ENCODE peak calls at places on chromosomes 4 and X, in seven cellular contexts. K is HepG2, I is Panc1, A is A549, G is GM23338, V is HL-60, L is HCT116. O is an unnamed sample.

GRCh38 chr4:1035510-1035909 is 24.1 kb downstream of the FGFRL1 start:
- DNase-seq in K (peak), L (no peak), I (no peak), G (no peak), A (no peak), V (no peak), O (no peak)

GRCh38 chrX:148813422-148813821 is 313.0 kb downstream of the AFF2 start:
- DNase-seq in A (no peak), I (no peak), G (no peak), L (no peak), V (no peak), K (no peak), O (no peak)

GRCh38 chrX:10158279-10158939 is 1.6 kb downstream of the CLCN4 start:
- DNase-seq in A (peak), I (no peak), G (peak), K (no peak), V (no peak), L (no peak), O (peak)

GRCh38 chrX:55142206-55142918 is 53.5 kb downstream of the PAGE2 start:
- DNase-seq in G (no peak), A (no peak), I (no peak), V (no peak), L (no peak), K (peak), O (no peak)

GRCh38 chrX:70034646-70035045 is 15.1 kb downstream of the AWAT2 start:
- DNase-seq in K (no peak), I (no peak), V (no peak), A (no peak), G (no peak), L (no peak), O (no peak)

GRCh38 chrX:13093489-13094140 is 49.2 kb upstream of the FAM9C start:
- DNase-seq in K (no peak), V (no peak), G (no peak), L (no peak), I (no peak), A (no peak), O (no peak)

GRCh38 chrX:69298466-69299140 is 133.3 kb upstream of the PJA1 start:
- DNase-seq in I (no peak), K (no peak), V (no peak), G (no peak), L (no peak), A (no peak), O (no peak)

GRCh38 chrX:31889028-31889427 is 817.2 kb upstream of the FTHL17 start:
- DNase-seq in V (no peak), L (no peak), I (no peak), K (no peak), G (no peak), A (no peak), O (no peak)

GRCh38 chr4:75490155-75490554 is 24.0 kb downstream of the RCHY1 start:
- DNase-seq in L (no peak), A (no peak), G (peak), V (no peak), K (no peak), I (no peak), O (no peak)

GRCh38 chr4:131470360-131470759 is 1678.7 kb upstream of the PCDH10 start:
- DNase-seq in K (no peak), L (no peak), A (no peak), G (no peak), V (no peak), I (no peak), O (no peak)

GRCh38 chr4:1910643-1911042 is 39.5 kb downstream of the NSD2 start:
- DNase-seq in V (peak), I (no peak), K (peak), G (peak), A (peak), L (no peak), O (peak)

GRCh38 chrX:37746268-37746931 is 33.5 kb upstream of the CYBB start:
- DNase-seq in K (no peak), I (no peak), A (no peak), G (no peak), L (no peak), V (peak), O (no peak)

GRCh38 chrX:10769696-10770619 is 149.6 kb upstream of the MID1 start:
- DNase-seq in A (no peak), L (no peak), I (no peak), V (no peak), K (no peak), G (peak), O (no peak)

GRCh38 chrX:43581167-43581566 is 74.9 kb upstream of the MAOA start:
- DNase-seq in K (no peak), I (no peak), A (no peak), L (no peak), V (no peak), G (no peak), O (no peak)

GRCh38 chrX:154458116-154458953 is at the start of gene PLXNA3:
- DNase-seq in I (no peak), V (no peak), G (peak), L (no peak), K (no peak), A (no peak), O (peak)

GRCh38 chr4:67927251-67927650 is 36.0 kb downstream of the TMPRSS11A start:
- DNase-seq in I (no peak), L (no peak), G (no peak), V (no peak), A (no peak), K (no peak), O (no peak)

GRCh38 chr4:25223770-25224375 is 10.0 kb upstream of the PI4K2B start:
- DNase-seq in G (peak), V (peak), A (no peak), I (no peak), L (peak), K (no peak), O (no peak)

GRCh38 chr4:17544831-17545234 is 29.9 kb downstream of the CLRN2 start:
- DNase-seq in L (no peak), I (no peak), K (peak), A (no peak), V (no peak), G (no peak), O (peak)

GRCh38 chr4:154858166-154858565 is 77.1 kb downstream of the RBM46 start:
- DNase-seq in I (no peak), V (no peak), A (no peak), G (no peak), K (no peak), L (no peak), O (no peak)

GRCh38 chr4:2257361-2258001 is 4.4 kb downstream of the MXD4 start:
- DNase-seq in A (no peak), K (no peak), V (no peak), L (no peak), G (no peak), I (no peak), O (peak)

GRCh38 chrX:30190426-30190825 is 24.9 kb upstream of the MAGEB2 start:
- DNase-seq in G (no peak), V (no peak), I (no peak), A (no peak), L (no peak), K (no peak), O (no peak)

GRCh38 chrX:10482262-10482661 is 138.1 kb downstream of the MID1 start:
- DNase-seq in A (no peak), V (no peak), K (no peak), G (no peak), I (no peak), L (no peak), O (no peak)

GRCh38 chr4:145546556-145546955 is 64.9 kb downstream of the SMAD1 start:
- DNase-seq in V (no peak), L (no peak), K (no peak), G (no peak), I (no peak), A (no peak), O (no peak)

GRCh38 chr4:140612356-140612755 is 43.6 kb upstream of the UCP1 start:
- DNase-seq in K (no peak), V (no peak), I (no peak), A (no peak), G (no peak), L (no peak), O (no peak)

GRCh38 chr4:162681212-162681611 is 485.5 kb downstream of the NAF1 start:
- DNase-seq in K (no peak), L (no peak), G (no peak), I (no peak), A (no peak), V (no peak), O (no peak)

GRCh38 chr4:125316781-125317525 is 2.2 kb downstream of the FAT4 start:
- DNase-seq in G (peak), L (no peak), V (no peak), I (no peak), A (peak), K (no peak), O (peak)

GRCh38 chrX:11881485-11882170 is 123.6 kb downstream of the MSL3 start:
- DNase-seq in L (no peak), I (no peak), A (no peak), V (no peak), G (no peak), K (no peak), O (no peak)

GRCh38 chrX:17597836-17598434 is 139.4 kb upstream of the SCML1 start:
- DNase-seq in G (no peak), K (no peak), L (no peak), I (no peak), A (no peak), V (no peak), O (peak)

GRCh38 chrX:150767045-150767395 is 73.8 kb downstream of the MTMR1 start:
- DNase-seq in L (no peak), G (no peak), V (peak), A (no peak), K (no peak), I (no peak), O (no peak)

GRCh38 chrX:150767475-150768131 is 74.4 kb downstream of the MTMR1 start:
- DNase-seq in V (peak), A (no peak), K (no peak), G (no peak), L (no peak), I (no peak), O (no peak)

GRCh38 chrX:150765782-150766350 is 72.7 kb downstream of the MTMR1 start:
- DNase-seq in K (no peak), L (no peak), I (no peak), A (no peak), G (peak), V (no peak), O (no peak)

GRCh38 chrX:150765237-150765636 is 72.0 kb downstream of the MTMR1 start:
- DNase-seq in I (no peak), A (no peak), V (no peak), K (no peak), L (no peak), G (no peak), O (no peak)

GRCh38 chrX:150766351-150767044 is 73.3 kb downstream of the MTMR1 start:
- DNase-seq in L (no peak), G (peak), V (peak), K (no peak), A (no peak), I (no peak), O (no peak)
- TF ChIP-seq REST in L (no peak), G (no peak), V (no peak), K (no peak), A (no peak), I (no peak), O (no peak)

GRCh38 chr4:128571747-128572146 is 237.8 kb upstream of the JADE1 start:
- DNase-seq in K (no peak), A (peak), L (peak), G (no peak), V (no peak), I (no peak), O (no peak)

GRCh38 chr4:128573781-128574508 is 235.6 kb upstream of the JADE1 start:
- DNase-seq in K (peak), L (no peak), A (peak), V (no peak), G (peak), I (no peak), O (no peak)

GRCh38 chr4:128570380-128570779 is 239.1 kb upstream of the JADE1 start:
- DNase-seq in V (peak), L (no peak), I (no peak), A (no peak), K (no peak), G (no peak), O (no peak)

GRCh38 chr4:128574706-128575105 is 234.8 kb upstream of the JADE1 start:
- DNase-seq in V (peak), I (no peak), A (peak), K (peak), G (peak), L (peak), O (peak)

DNA sequence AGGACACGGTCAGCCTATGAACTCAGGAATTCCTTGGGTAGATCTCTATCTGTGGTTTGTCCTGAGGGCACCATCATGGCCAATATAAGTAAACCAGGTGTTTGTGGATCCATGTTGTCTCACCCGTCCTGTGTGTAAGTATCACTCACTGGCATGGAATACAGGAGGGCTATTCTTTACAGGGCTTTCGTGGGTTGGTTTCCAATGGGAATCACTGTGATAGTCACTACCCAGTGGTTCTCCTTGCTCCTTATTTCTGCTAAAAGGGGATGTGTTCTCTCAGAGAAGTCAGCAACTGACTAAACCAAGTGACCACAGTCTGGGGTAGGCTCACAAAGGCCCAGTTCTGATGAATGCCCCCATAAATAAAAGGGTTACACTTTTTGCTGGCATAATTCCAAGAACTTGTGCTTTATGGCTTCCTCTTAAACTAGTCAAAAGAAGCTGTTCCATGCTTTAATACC is 236.7 kb upstream of the JADE1 start:
- DNase-seq in K (no peak), V (no peak), I (no peak), L (no peak), G (no peak), A (no peak), O (no peak)
- TF ChIP-seq REST in K (no peak), V (no peak), I (no peak), L (no peak), G (no peak), A (no peak), O (no peak)

GRCh38 chr4:7910721-7911015 is 29.0 kb downstream of the AFAP1 start:
- DNase-seq in V (no peak), I (no peak), A (no peak), L (no peak), G (no peak), K (no peak), O (no peak)

GRCh38 chr4:7909966-7910720 is 29.5 kb downstream of the AFAP1 start:
- DNase-seq in I (no peak), G (no peak), A (no peak), K (no peak), V (no peak), L (no peak), O (no peak)

GRCh38 chr4:7912826-7913225 is 26.8 kb downstream of the AFAP1 start:
- DNase-seq in I (no peak), A (no peak), V (no peak), L (no peak), K (no peak), G (no peak), O (no peak)

GRCh38 chr4:7909463-7909862 is 30.2 kb downstream of the AFAP1 start:
- DNase-seq in L (no peak), A (no peak), I (no peak), V (no peak), G (no peak), K (peak), O (no peak)

DNA sequence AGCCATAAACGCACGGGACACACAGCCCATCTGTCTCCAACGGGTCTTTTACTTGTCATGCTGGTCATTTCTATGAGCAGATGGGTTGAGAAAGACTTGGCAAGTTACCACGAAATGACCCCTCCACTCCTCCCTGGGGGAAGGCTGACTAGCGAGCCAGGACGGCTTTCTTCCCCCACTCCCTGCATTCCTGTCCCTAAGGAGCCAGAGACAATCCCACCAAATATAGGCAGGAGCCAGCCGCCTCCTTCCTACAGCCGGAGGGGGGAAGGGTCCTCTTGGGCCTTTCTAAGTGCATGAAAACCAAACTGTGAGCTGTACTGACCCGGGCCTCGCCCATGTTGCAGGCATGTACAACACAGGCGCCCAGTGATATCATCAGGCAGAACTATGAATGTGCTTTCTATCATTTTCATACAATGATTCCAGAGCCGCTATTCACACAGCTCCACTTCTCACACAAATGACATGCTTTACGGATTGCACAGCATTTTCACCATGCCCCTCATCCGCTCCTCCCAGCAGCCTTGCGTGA is 28.6 kb downstream of the AFAP1 start:
- DNase-seq in K (no peak), L (no peak), I (no peak), V (no peak), G (peak), A (no peak), O (peak)
- TF ChIP-seq REST in K (no peak), L (no peak), I (no peak), V (no peak), G (no peak), A (no peak), O (no peak)

DNA sequence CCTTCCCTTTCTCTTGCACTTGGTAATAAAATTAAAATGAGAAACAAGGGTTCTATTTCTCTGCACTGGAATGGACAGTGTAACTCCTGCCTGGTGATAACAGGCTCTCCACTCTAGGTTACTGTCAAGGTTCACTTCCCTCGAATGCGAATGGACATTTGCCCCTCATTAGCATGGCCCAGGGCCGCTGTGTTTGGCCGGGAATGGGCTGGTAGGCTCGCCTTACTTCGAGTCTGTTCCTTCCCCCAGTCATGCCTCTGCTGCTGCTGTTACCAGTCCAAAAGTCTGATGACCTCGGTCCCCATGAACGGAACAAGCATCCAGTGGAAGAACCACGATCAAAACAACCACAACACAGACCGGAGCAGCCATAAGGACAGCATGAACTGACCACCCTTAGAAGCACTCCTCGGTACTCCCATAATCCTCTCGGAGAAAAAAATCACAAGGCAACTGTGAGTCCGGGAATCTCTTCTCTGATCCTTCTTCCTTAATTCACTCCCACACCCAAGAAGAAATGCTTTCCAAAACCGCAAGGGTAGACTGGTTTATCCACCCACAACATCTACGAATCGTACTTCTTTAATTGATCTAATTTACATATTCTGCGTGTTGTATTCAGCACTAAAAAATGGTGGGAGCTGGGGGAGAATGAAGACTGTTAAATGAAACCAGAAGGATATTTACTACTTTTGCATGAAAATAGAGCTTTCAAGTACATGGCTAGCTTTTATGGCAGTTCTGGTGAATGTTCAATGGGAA is 61.5 kb downstream of the EDNRA start:
- DNase-seq in V (no peak), I (no peak), L (no peak), K (no peak), A (no peak), G (peak), O (no peak)
- TF ChIP-seq REST in V (no peak), I (no peak), L (no peak), K (no peak), A (no peak), G (no peak), O (no peak)

GRCh38 chrX:152830312-152831305 is at the start of the genes CETN2 and NSDHL:
- DNase-seq in G (peak), I (peak), L (peak), V (peak), K (peak), A (peak), O (peak)

GRCh38 chrX:152833378-152833777 is 2.5 kb downstream of the NSDHL start:
- DNase-seq in K (peak), A (no peak), I (no peak), L (no peak), G (no peak), V (no peak), O (no peak)

GRCh38 chrX:152831391-152831790 is 528 bp downstream of the NSDHL start:
- DNase-seq in V (no peak), L (no peak), K (no peak), G (no peak), A (no peak), I (no peak), O (no peak)

GRCh38 chrX:152832520-152832919 is 1.7 kb downstream of the NSDHL start:
- DNase-seq in V (no peak), G (no peak), A (no peak), L (no peak), K (no peak), I (no peak), O (no peak)
- TF ChIP-seq REST in V (no peak), G (no peak), A (no peak), L (no peak), K (no peak), I (no peak), O (no peak)

GRCh38 chr4:94516999-94517398 is 65.3 kb downstream of the PDLIM5 start:
- DNase-seq in V (no peak), L (peak), K (no peak), G (no peak), I (no peak), A (no peak), O (no peak)
- TF ChIP-seq REST in V (no peak), L (no peak), K (no peak), G (no peak), I (no peak), A (no peak), O (no peak)

GRCh38 chr4:74423101-74423500 is 21.8 kb upstream of the AREG start:
- DNase-seq in A (no peak), L (no peak), K (no peak), I (no peak), V (no peak), G (no peak), O (no peak)
- TF ChIP-seq REST in A (no peak), L (no peak), K (no peak), I (no peak), V (no peak), G (no peak), O (no peak)

O was measured in SK-N-SH.